ENCODE peak calls at places on chromosomes 16 and 17, in four cellular contexts. L is tibial artery, I is upper lobe of right lung, N is retinal pigment epithelial cell. U is an unnamed sample.

GRCh38 chr16:55552621-55553020 is 13.9 kb upstream of the CAPNS2 start:
- DNase-seq in L (no peak), I (no peak), N (no peak), U (no peak)

GRCh38 chr16:15618392-15618791 is 24.6 kb downstream of the MARF1 start:
- DNase-seq in L (no peak), I (no peak), N (no peak), U (no peak)

GRCh38 chr17:29162082-29162908 is 17.9 kb downstream of the MYO18A start:
- DNase-seq in L (no peak), I (no peak), N (no peak), U (no peak)

GRCh38 chr17:28896884-28897768 is at the start of gene FLOT2:
- DNase-seq in L (peak), I (peak), N (no peak), U (peak)

GRCh38 chr17:27520571-27521185 is 64.4 kb downstream of the KSR1 start:
- DNase-seq in L (no peak), I (no peak), N (no peak), U (peak)

GRCh38 chr16:13098536-13098935 is 197.1 kb downstream of the SHISA9 start:
- DNase-seq in L (no peak), I (no peak), N (no peak), U (no peak)

GRCh38 chr16:88331989-88332920 is 50.5 kb upstream of the ZNF469 start:
- DNase-seq in L (peak), I (no peak), N (peak), U (no peak)

GRCh38 chr17:42803074-42803883 is 4.6 kb downstream of the CNTD1 start:
- DNase-seq in L (no peak), I (no peak), N (no peak), U (no peak)

GRCh38 chr17:75181608-75182318 is 996 bp downstream of the SUMO2 start:
- DNase-seq in L (peak), I (peak), N (no peak), U (peak)

GRCh38 chr17:81868674-81869220 is 2.4 kb downstream of the ARHGDIA start:
- DNase-seq in L (no peak), I (peak), N (no peak), U (no peak)

GRCh38 chr16:69703638-69704037 is 22.7 kb downstream of the NQO1 start:
- DNase-seq in L (no peak), I (no peak), N (no peak), U (no peak)

DNA sequence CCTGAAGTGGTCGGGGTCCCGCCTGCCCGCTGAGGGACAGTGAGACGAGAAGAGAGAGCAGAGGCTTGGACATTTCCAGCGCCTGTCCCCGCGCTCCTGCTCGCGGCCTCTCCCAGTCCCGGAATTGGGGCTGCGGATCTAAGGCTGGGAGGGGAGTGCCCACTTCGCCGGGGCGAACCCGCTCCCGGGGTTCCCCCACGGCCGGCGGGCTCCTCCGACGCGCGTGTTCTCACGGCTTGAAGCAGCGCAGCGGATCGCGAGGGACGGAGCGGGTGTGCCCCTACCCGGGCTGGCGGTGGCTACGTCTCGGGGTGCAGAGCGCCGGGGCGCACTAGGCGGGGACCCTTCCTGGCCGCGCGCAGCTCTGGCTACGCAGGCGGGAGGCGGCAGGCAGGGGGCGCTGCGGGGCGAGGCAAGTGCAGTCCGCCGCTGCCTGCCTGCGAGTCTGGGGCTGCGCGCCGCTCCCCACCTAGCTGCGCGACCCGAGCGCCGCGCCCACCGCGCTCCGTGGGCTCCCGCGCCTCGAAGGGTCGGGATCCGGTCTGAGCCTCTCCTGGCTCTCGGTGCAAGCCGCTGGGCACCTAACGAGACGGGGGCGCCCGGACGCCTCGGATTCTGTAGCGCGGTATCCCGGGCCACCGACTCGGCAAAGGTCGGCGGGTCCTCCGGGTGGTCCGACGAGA is 1.2 kb downstream of the NGFR start:
- DNase-seq in L (peak), I (peak), N (no peak), U (peak)
- H3K4me3 ChIP-seq in L (peak), I (peak), N (no peak), U (peak)

DNA sequence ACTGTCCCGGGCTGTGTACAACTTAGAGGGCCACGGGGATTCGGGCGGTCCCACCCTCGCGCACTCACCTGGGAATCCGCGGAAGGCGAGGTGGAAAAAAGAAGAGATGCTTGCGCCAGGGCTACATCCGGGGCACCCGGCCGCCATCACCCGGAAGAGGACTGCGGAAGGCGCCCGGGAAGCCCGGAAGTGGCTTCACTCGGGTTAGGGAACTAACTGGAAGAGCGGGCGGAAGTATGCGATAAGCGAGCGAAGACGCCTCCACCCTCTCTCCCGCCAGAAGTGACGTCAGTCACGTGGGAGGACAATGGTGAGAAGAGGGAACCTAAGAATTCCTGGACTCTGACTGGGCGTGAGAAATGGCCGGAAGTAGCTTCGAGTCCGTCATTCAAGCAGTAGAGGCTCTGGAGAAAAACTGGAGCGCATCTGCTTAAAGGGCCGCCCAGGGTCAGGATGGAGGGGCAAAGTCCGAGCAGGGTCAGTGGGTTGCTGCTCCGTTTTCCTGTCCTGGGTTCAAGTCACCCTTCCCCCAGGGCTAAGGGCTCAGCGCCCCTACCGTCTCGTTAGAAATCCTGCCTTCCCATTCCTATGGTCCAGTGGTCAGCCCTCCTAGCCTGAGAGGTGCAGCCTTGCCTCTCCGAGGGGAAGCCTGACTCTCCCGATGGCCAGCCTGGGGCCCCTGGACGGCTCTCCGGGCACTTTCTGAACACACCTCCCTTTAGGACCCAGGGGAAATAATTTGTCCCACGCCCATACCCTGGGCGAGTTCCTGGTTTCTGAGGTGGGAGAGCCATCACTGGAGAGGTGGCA is at the start of gene CD2BP2:
- DNase-seq in L (peak), I (peak), N (peak), U (peak)
- TF ChIP-seq CTCF in L (no peak), I (no peak), N (no peak), U (peak)

GRCh38 chr16:89960966-89961365 is 12.4 kb downstream of the DEF8 start:
- DNase-seq in L (no peak), I (no peak), N (no peak), U (no peak)
- H3K4me3 ChIP-seq in L (no peak), I (no peak), N (no peak), U (no peak)

GRCh38 chr17:34562387-34562786 is 17.0 kb upstream of the TMEM132E start:
- DNase-seq in L (no peak), I (no peak), N (no peak), U (no peak)
- TF ChIP-seq CTCF in L (no peak), I (peak), N (peak), U (no peak)

DNA sequence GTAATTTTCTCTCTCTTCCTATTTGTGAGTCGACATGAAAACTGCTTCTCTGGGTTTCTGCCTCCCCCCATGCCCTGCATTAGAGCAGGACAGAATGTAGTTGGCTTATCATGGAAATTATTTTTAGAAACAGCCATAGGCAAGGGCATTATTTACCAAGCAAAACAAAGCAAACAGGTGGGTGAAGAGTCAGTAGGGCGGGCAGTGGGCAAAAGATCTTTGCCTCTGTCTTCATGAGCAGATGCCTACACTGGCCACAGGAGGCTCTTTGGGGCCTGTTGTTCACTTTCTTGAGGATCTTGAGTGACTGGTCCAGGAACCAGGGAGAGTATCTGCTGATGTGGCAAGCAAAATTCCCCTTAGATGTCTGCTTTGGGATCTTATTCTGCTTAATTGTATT is 42.5 kb upstream of the CLEC19A start:
- DNase-seq in L (no peak), I (no peak), N (no peak), U (no peak)
- H3K4me3 ChIP-seq in L (no peak), I (no peak), N (no peak), U (no peak)

GRCh38 chr17:79391808-79392233 is 219.0 kb downstream of the RBFOX3 start:
- DNase-seq in L (peak), I (peak), N (no peak), U (peak)
- TF ChIP-seq CTCF in L (peak), I (peak), N (peak), U (peak)

GRCh38 chr17:57986841-57987581 is 1.0 kb downstream of the VEZF1 start:
- DNase-seq in L (peak), I (peak), N (peak), U (no peak)

GRCh38 chr17:57984226-57984890 is 3.7 kb downstream of the VEZF1 start:
- DNase-seq in L (no peak), I (no peak), N (no peak), U (no peak)

GRCh38 chr17:57984936-57985674 is 2.9 kb downstream of the VEZF1 start:
- DNase-seq in L (no peak), I (no peak), N (no peak), U (no peak)

GRCh38 chr17:57987582-57988300 is at the start of gene VEZF1:
- DNase-seq in L (peak), I (peak), N (no peak), U (peak)

GRCh38 chr17:57985675-57985974 is 2.4 kb downstream of the VEZF1 start:
- DNase-seq in L (no peak), I (no peak), N (no peak), U (no peak)
- H3K4me3 ChIP-seq in L (peak), I (peak), N (no peak), U (peak)

DNA sequence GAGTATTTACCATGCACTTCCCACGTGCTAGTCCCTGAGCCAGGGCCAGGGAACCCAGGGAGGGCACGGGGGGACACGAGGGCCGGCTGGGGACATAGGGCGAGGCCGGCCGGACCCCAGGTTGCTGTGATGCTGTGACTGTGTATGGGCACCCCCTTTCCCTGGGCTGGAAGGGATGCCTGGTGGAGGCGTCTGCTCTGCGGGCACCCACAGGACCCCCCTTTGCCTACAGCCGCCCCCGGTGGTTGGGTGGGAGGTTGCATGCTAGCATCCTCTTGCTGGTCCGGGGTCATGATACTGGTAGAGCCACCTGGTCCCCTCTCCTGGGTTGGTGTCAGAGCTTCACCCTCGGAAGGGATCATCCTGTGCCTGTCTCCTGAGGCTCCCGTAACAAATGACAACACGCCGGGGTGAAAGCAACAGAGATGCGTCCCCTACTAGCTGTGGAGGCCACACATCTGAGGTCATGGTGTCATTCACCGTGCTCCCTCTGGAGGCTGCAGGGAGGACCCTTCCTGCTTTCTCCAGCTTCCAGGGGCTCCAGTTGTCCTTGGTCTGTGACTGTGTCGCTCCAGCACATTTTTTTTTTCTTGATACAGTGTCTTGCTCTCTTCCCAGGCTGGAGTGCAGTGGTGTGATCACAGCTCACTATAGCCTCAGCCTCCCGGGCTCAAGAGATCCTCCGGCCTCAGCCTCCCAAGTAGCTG is 3.1 kb upstream of the CIAO3 start:
- DNase-seq in L (no peak), I (no peak), N (no peak), U (no peak)
- TF ChIP-seq CTCF in L (no peak), I (no peak), N (peak), U (no peak)

GRCh38 chr16:53523126-53523804 is 20.3 kb upstream of the AKTIP start:
- DNase-seq in L (no peak), I (no peak), N (no peak), U (no peak)
- H3K4me3 ChIP-seq in L (no peak), I (no peak), N (no peak), U (no peak)